ENCODE peak calls at places on chromosome 1, in ten cellular contexts. G is cerebellum; V is hepatic stellate cell; F is HAP-1; M is HepG2; N is GM19239; U is activated naive CD4-positive, alpha-beta T cell; W is pancreas; A is cardiac fibroblast; B is lung microvascular endothelial cell. J is an unnamed sample.
A peak's percentile ranks its signal among the peaks of the same experiment; 100 is the strongest.

GRCh38 chr1:110061341-110061740 is 9.1 kb downstream of the ALX3 start:
- DNase-seq in G (no peak), V (no peak), F (no peak), M (no peak), N (no peak), U (no peak), W (no peak), A (no peak), B (no peak), J (no peak)

GRCh38 chr1:20095564-20096434 is 23.5 kb downstream of the PLA2G2D start:
- DNase-seq in G (no peak), V (no peak), F (no peak), M (no peak), N (no peak), U (no peak), W (no peak), A (peak; percentile 45), B (no peak), J (no peak)

GRCh38 chr1:202964755-202965440 is 2.2 kb downstream of the CYB5R1 start:
- DNase-seq in G (no peak), V (peak; percentile 38), F (no peak), M (no peak), N (no peak), U (no peak), W (no peak), A (peak; percentile 59), B (no peak), J (no peak)

GRCh38 chr1:147565189-147565980 is 24.1 kb downstream of the BCL9 start:
- DNase-seq in G (no peak), V (no peak), F (no peak), M (no peak), N (no peak), U (no peak), W (no peak), A (no peak), B (no peak), J (no peak)

GRCh38 chr1:26285366-26286063 is 5.6 kb downstream of the SH3BGRL3 start:
- DNase-seq in G (no peak), V (no peak), F (peak; percentile 48), M (peak; percentile 73), N (no peak), U (no peak), W (no peak), A (no peak), B (peak; percentile 29), J (no peak)

GRCh38 chr1:54701996-54702395 is 13.7 kb upstream of the TTC4 start:
- DNase-seq in G (no peak), V (no peak), F (no peak), M (no peak), N (no peak), U (no peak), W (no peak), A (no peak), B (no peak), J (no peak)

GRCh38 chr1:224512600-224513151 is 78.1 kb upstream of the WDR26 start:
- DNase-seq in G (no peak), V (no peak), F (no peak), M (no peak), N (no peak), U (no peak), W (no peak), A (no peak), B (no peak), J (no peak)

GRCh38 chr1:153946622-153947246 is at the start of gene DENND4B:
- DNase-seq in G (peak; percentile 94), V (peak; percentile 98), F (peak; percentile 81), M (peak; percentile 75), N (peak; percentile 97), U (peak; percentile 64), W (peak; percentile 93), A (peak; percentile 86), B (peak; percentile 83), J (peak; percentile 76)

GRCh38 chr1:81414417-81415087 is 386.2 kb upstream of the ADGRL2 start:
- DNase-seq in G (no peak), V (peak; percentile 16), F (peak; percentile 76), M (no peak), N (peak; percentile 34), U (no peak), W (no peak), A (peak; percentile 65), B (peak; percentile 66), J (no peak)

GRCh38 chr1:99808391-99809115 is 41.6 kb upstream of the AGL start:
- DNase-seq in G (peak; percentile 47), V (peak; percentile 80), F (peak; percentile 91), M (peak; percentile 81), N (peak; percentile 53), U (no peak), W (no peak), A (peak; percentile 96), B (peak; percentile 83), J (peak; percentile 77)

GRCh38 chr1:244273845-244274619 is 177.7 kb downstream of the ADSS2 start:
- DNase-seq in G (no peak), V (peak; percentile 87), F (no peak), M (no peak), N (no peak), U (no peak), W (no peak), A (peak; percentile 98), B (peak; percentile 90), J (no peak)